ENCODE peak calls at places on chromosomes 11 and 22, in seven cellular contexts. F is heart right ventricle, X is T-helper 17 cell, H is iPS-NIHi11, P is A172, O is LHCN-M2, V is HTR-8/SVneo. L is an unnamed sample.

GRCh38 chr11:66346476-66347424 is 679 bp downstream of the B4GAT1 start:
- DNase-seq in H (no peak), F (no peak), P (no peak), O (no peak), X (no peak), V (no peak), L (no peak)

GRCh38 chr11:130874396-130874795 is 41.9 kb downstream of the SNX19 start:
- DNase-seq in O (peak; percentile 34), V (no peak), P (peak; percentile 3), H (no peak), X (no peak), F (no peak), L (no peak)

GRCh38 chr11:2783536-2784082 is 83.8 kb upstream of the KCNQ1OT1 start:
- DNase-seq in P (no peak), F (no peak), V (no peak), H (no peak), X (no peak), O (peak; percentile 5), L (no peak)

GRCh38 chr11:125102544-125102943 is 8.9 kb downstream of the TMEM218 start:
- DNase-seq in F (no peak), H (no peak), O (no peak), X (no peak), P (no peak), V (no peak), L (no peak)

GRCh38 chr22:17968126-17968525 is 56.2 kb downstream of the MICAL3 start:
- DNase-seq in V (no peak), P (no peak), X (no peak), F (no peak), H (no peak), O (no peak), L (no peak)

GRCh38 chr11:15897211-15897960 is 459.0 kb downstream of the SOX6 start:
- DNase-seq in F (no peak), P (peak; percentile 61), H (peak; percentile 29), V (peak; percentile 38), O (peak; percentile 2), X (no peak), L (no peak)

GRCh38 chr11:14029971-14030531 is 67.5 kb downstream of the SPON1 start:
- DNase-seq in V (no peak), X (no peak), F (peak; percentile 65), O (no peak), H (peak; percentile 29), P (no peak), L (no peak)

GRCh38 chr11:126400019-126400962 is 44.8 kb downstream of the ST3GAL4 start:
- DNase-seq in F (no peak), P (no peak), X (no peak), O (no peak), H (no peak), V (no peak), L (no peak)

GRCh38 chr11:104962852-104963251 is 5.5 kb downstream of the CASP4 start:
- DNase-seq in F (no peak), V (no peak), P (no peak), H (no peak), X (no peak), O (no peak), L (no peak)

GRCh38 chr11:69213315-69213714 is 57.6 kb downstream of the SMIM38 start:
- DNase-seq in P (peak; percentile 77), F (no peak), O (no peak), V (no peak), X (no peak), H (no peak), L (no peak)

GRCh38 chr22:46673677-46674236 is 53.6 kb downstream of the GRAMD4 start:
- DNase-seq in O (no peak), H (no peak), V (no peak), X (no peak), P (no peak), F (no peak), L (no peak)